ENCODE peak calls at places on chromosomes 3 and 15, in four cellular contexts. One of them, this sample, is unnamed.

GRCh38 chr15:58694641-58695398 is 54.7 kb downstream of the ADAM10 start:
- DNase-seq in NCI-H446 treated with DMSO at 0.1 percent for 48 hours: no peak
- DNase-seq in CD4-positive, alpha-beta T cell: no peak
- DNase-seq in stimulated activated CD4-positive, alpha-beta T cell treated with anti-CD3 and anti-CD28 coated beads, Interleukin-2, amount 100 ng/mL, for 48 hours: no peak
- DNase-seq in this sample: no peak

GRCh38 chr3:78737988-78738387 is 1029.8 kb downstream of the ROBO1 start:
- DNase-seq in NCI-H446 treated with DMSO at 0.1 percent for 48 hours: peak
- DNase-seq in CD4-positive, alpha-beta T cell: no peak
- DNase-seq in stimulated activated CD4-positive, alpha-beta T cell treated with anti-CD3 and anti-CD28 coated beads, Interleukin-2, amount 100 ng/mL, for 48 hours: no peak
- DNase-seq in this sample: no peak

GRCh38 chr3:72421786-72422185 is 426.5 kb downstream of the SHQ1 start:
- DNase-seq in NCI-H446 treated with DMSO at 0.1 percent for 48 hours: no peak
- DNase-seq in CD4-positive, alpha-beta T cell: no peak
- DNase-seq in stimulated activated CD4-positive, alpha-beta T cell treated with anti-CD3 and anti-CD28 coated beads, Interleukin-2, amount 100 ng/mL, for 48 hours: no peak
- DNase-seq in this sample: no peak

GRCh38 chr15:63288778-63289378 is 11.5 kb downstream of the APH1B start:
- DNase-seq in NCI-H446 treated with DMSO at 0.1 percent for 48 hours: peak
- DNase-seq in CD4-positive, alpha-beta T cell: no peak
- DNase-seq in stimulated activated CD4-positive, alpha-beta T cell treated with anti-CD3 and anti-CD28 coated beads, Interleukin-2, amount 100 ng/mL, for 48 hours: no peak
- DNase-seq in this sample: peak

GRCh38 chr3:183822631-183823030 is 2.7 kb downstream of the MAP6D1 start:
- DNase-seq in NCI-H446 treated with DMSO at 0.1 percent for 48 hours: no peak
- DNase-seq in CD4-positive, alpha-beta T cell: no peak
- DNase-seq in stimulated activated CD4-positive, alpha-beta T cell treated with anti-CD3 and anti-CD28 coated beads, Interleukin-2, amount 100 ng/mL, for 48 hours: no peak
- DNase-seq in this sample: no peak

GRCh38 chr3:58092516-58092915 is 84.3 kb downstream of the FLNB start:
- DNase-seq in NCI-H446 treated with DMSO at 0.1 percent for 48 hours: no peak
- DNase-seq in CD4-positive, alpha-beta T cell: no peak
- DNase-seq in stimulated activated CD4-positive, alpha-beta T cell treated with anti-CD3 and anti-CD28 coated beads, Interleukin-2, amount 100 ng/mL, for 48 hours: no peak
- DNase-seq in this sample: peak

GRCh38 chr15:83285284-83285978 is 967 bp upstream of the BNC1 start:
- DNase-seq in NCI-H446 treated with DMSO at 0.1 percent for 48 hours: no peak
- DNase-seq in CD4-positive, alpha-beta T cell: no peak
- DNase-seq in stimulated activated CD4-positive, alpha-beta T cell treated with anti-CD3 and anti-CD28 coated beads, Interleukin-2, amount 100 ng/mL, for 48 hours: no peak
- DNase-seq in this sample: no peak

GRCh38 chr15:98884894-98885293 is 122.7 kb downstream of the PGPEP1L start:
- DNase-seq in NCI-H446 treated with DMSO at 0.1 percent for 48 hours: no peak
- DNase-seq in CD4-positive, alpha-beta T cell: no peak
- DNase-seq in stimulated activated CD4-positive, alpha-beta T cell treated with anti-CD3 and anti-CD28 coated beads, Interleukin-2, amount 100 ng/mL, for 48 hours: no peak
- DNase-seq in this sample: no peak

GRCh38 chr3:195910499-195910845 is 2.1 kb upstream of the TNK2 start:
- DNase-seq in NCI-H446 treated with DMSO at 0.1 percent for 48 hours: no peak
- DNase-seq in CD4-positive, alpha-beta T cell: no peak
- DNase-seq in stimulated activated CD4-positive, alpha-beta T cell treated with anti-CD3 and anti-CD28 coated beads, Interleukin-2, amount 100 ng/mL, for 48 hours: no peak
- DNase-seq in this sample: no peak

GRCh38 chr3:187641319-187641976 is 28.7 kb downstream of the SST start:
- DNase-seq in NCI-H446 treated with DMSO at 0.1 percent for 48 hours: no peak
- DNase-seq in CD4-positive, alpha-beta T cell: no peak
- DNase-seq in stimulated activated CD4-positive, alpha-beta T cell treated with anti-CD3 and anti-CD28 coated beads, Interleukin-2, amount 100 ng/mL, for 48 hours: no peak
- DNase-seq in this sample: no peak

GRCh38 chr3:71702131-71703024 is 22.8 kb downstream of the EIF4E3 start:
- DNase-seq in NCI-H446 treated with DMSO at 0.1 percent for 48 hours: no peak
- DNase-seq in CD4-positive, alpha-beta T cell: no peak
- DNase-seq in stimulated activated CD4-positive, alpha-beta T cell treated with anti-CD3 and anti-CD28 coated beads, Interleukin-2, amount 100 ng/mL, for 48 hours: no peak
- DNase-seq in this sample: no peak

GRCh38 chr15:40789119-40789518 is 17.8 kb upstream of the ZFYVE19 start:
- DNase-seq in NCI-H446 treated with DMSO at 0.1 percent for 48 hours: no peak
- DNase-seq in CD4-positive, alpha-beta T cell: no peak
- DNase-seq in stimulated activated CD4-positive, alpha-beta T cell treated with anti-CD3 and anti-CD28 coated beads, Interleukin-2, amount 100 ng/mL, for 48 hours: no peak
- DNase-seq in this sample: no peak

GRCh38 chr3:42663581-42664442 is 10.3 kb downstream of the ZBTB47 start:
- DNase-seq in NCI-H446 treated with DMSO at 0.1 percent for 48 hours: no peak
- DNase-seq in CD4-positive, alpha-beta T cell: no peak
- DNase-seq in stimulated activated CD4-positive, alpha-beta T cell treated with anti-CD3 and anti-CD28 coated beads, Interleukin-2, amount 100 ng/mL, for 48 hours: no peak
- DNase-seq in this sample: no peak

GRCh38 chr3:127031046-127031810 is 48.3 kb downstream of the PLXNA1 start:
- DNase-seq in NCI-H446 treated with DMSO at 0.1 percent for 48 hours: no peak
- DNase-seq in CD4-positive, alpha-beta T cell: no peak
- DNase-seq in stimulated activated CD4-positive, alpha-beta T cell treated with anti-CD3 and anti-CD28 coated beads, Interleukin-2, amount 100 ng/mL, for 48 hours: no peak
- DNase-seq in this sample: no peak

GRCh38 chr15:69976366-69976994 is 121.2 kb downstream of the TLE3 start:
- DNase-seq in NCI-H446 treated with DMSO at 0.1 percent for 48 hours: no peak
- DNase-seq in CD4-positive, alpha-beta T cell: peak
- DNase-seq in stimulated activated CD4-positive, alpha-beta T cell treated with anti-CD3 and anti-CD28 coated beads, Interleukin-2, amount 100 ng/mL, for 48 hours: peak
- DNase-seq in this sample: peak

GRCh38 chr15:73034213-73034612 is 18.1 kb upstream of the NEO1 start:
- DNase-seq in NCI-H446 treated with DMSO at 0.1 percent for 48 hours: peak
- DNase-seq in CD4-positive, alpha-beta T cell: no peak
- DNase-seq in stimulated activated CD4-positive, alpha-beta T cell treated with anti-CD3 and anti-CD28 coated beads, Interleukin-2, amount 100 ng/mL, for 48 hours: no peak
- DNase-seq in this sample: no peak

GRCh38 chr3:184368116-184368803 is 6.8 kb downstream of the POLR2H start:
- DNase-seq in NCI-H446 treated with DMSO at 0.1 percent for 48 hours: no peak
- DNase-seq in CD4-positive, alpha-beta T cell: no peak
- DNase-seq in stimulated activated CD4-positive, alpha-beta T cell treated with anti-CD3 and anti-CD28 coated beads, Interleukin-2, amount 100 ng/mL, for 48 hours: no peak
- DNase-seq in this sample: no peak

GRCh38 chr15:83698294-83698693 is 44.4 kb downstream of the ADAMTSL3 start:
- DNase-seq in NCI-H446 treated with DMSO at 0.1 percent for 48 hours: no peak
- DNase-seq in CD4-positive, alpha-beta T cell: no peak
- DNase-seq in stimulated activated CD4-positive, alpha-beta T cell treated with anti-CD3 and anti-CD28 coated beads, Interleukin-2, amount 100 ng/mL, for 48 hours: no peak
- DNase-seq in this sample: peak

This sample was measured in IMR-90.